ENCODE peak calls at places on chromosomes 16 and 17, in ten cellular contexts. O is gastrocnemius medialis; G is IMR-90; D is neuronal stem cell; B is breast epithelium; M is effector memory CD4-positive, alpha-beta T cell; R is fibroblast of lung; F is CD8-positive, alpha-beta T cell; V is heart left ventricle; J is CD8-positive, alpha-beta memory T cell. E is an unnamed sample. For H3K9me3, the result is how much of the 10 kb centered on the place peaks cover.

GRCh38 chr17:29390856-29391631 is 881 bp downstream of the TAOK1 start:
- DNase-seq in M (no peak), R (peak), F (no peak), D (no peak), V (peak), G (peak), B (no peak), O (no peak), J (no peak), E (peak)

GRCh38 chr17:29347831-29348281 is 42.3 kb upstream of the TAOK1 start:
- DNase-seq in F (no peak), J (no peak), B (no peak), R (peak), D (no peak), V (no peak), G (no peak), O (no peak), M (no peak), E (no peak)

GRCh38 chr17:78013683-78014467 is 55.4 kb downstream of the TNRC6C start:
- DNase-seq in D (peak), B (no peak), O (no peak), F (peak), G (peak), V (peak), R (peak), M (no peak), J (peak), E (peak)

GRCh38 chr17:6231886-6232767 is 161.9 kb downstream of the WSCD1 start:
- DNase-seq in O (no peak), G (no peak), B (no peak), R (peak), D (no peak), V (no peak), J (no peak), M (no peak), F (no peak), E (no peak)

GRCh38 chr17:66952681-66953638 is 11.5 kb upstream of the CACNG4 start:
- DNase-seq in M (no peak), D (no peak), B (no peak), V (no peak), O (no peak), F (no peak), J (no peak), R (no peak), G (no peak), E (no peak)

GRCh38 chr17:83010323-83011200 is 68.8 kb upstream of the METRNL start:
- DNase-seq in M (no peak), J (no peak), F (no peak), B (no peak), D (no peak), G (peak), R (peak), V (no peak), O (no peak), E (no peak)

GRCh38 chr17:10070690-10071089 is 127.7 kb downstream of the GAS7 start:
- DNase-seq in R (no peak), M (no peak), J (no peak), D (no peak), B (no peak), F (no peak), G (no peak), O (no peak), V (no peak), E (no peak)

GRCh38 chr17:82275326-82275725 is 1.8 kb upstream of the CSNK1D start:
- DNase-seq in D (no peak), G (no peak), B (no peak), V (no peak), F (no peak), J (no peak), R (no peak), O (no peak), M (no peak), E (no peak)

GRCh38 chr17:74677558-74678466 is 34.9 kb downstream of the CD300LF start:
- DNase-seq in J (no peak), R (peak), F (no peak), G (peak), V (peak), O (no peak), B (no peak), M (no peak), D (no peak), E (no peak)

GRCh38 chr17:42347198-42347597 is 41.0 kb downstream of the STAT3 start:
- DNase-seq in D (no peak), R (peak), O (no peak), G (peak), J (no peak), V (peak), F (no peak), B (no peak), M (no peak), E (no peak)

GRCh38 chr17:19724501-19725420 is 8.4 kb upstream of the SLC47A2 start:
- DNase-seq in O (peak), R (peak), V (peak), D (no peak), M (no peak), F (no peak), J (no peak), G (no peak), B (peak), E (no peak)

GRCh38 chr16:11977206-11978041 is 890 bp downstream of the SNX29 start:
- DNase-seq in G (peak), M (no peak), R (peak), V (peak), O (no peak), D (no peak), J (no peak), F (no peak), B (no peak), E (no peak)

GRCh38 chr17:76793775-76794174 is 55.9 kb downstream of the MFSD11 start:
- DNase-seq in D (no peak), F (no peak), J (no peak), O (no peak), M (no peak), V (no peak), G (peak), R (peak), B (no peak), E (peak)

GRCh38 chr16:2004795-2005517 is 4.7 kb downstream of the ZNF598 start:
- DNase-seq in V (no peak), B (no peak), G (no peak), D (no peak), O (no peak), R (no peak), M (no peak), F (peak), J (no peak), E (no peak)

GRCh38 chr17:71578446-71578845 is 542.4 kb upstream of the SOX9 start:
- DNase-seq in R (no peak), M (no peak), B (no peak), O (no peak), J (no peak), G (no peak), D (no peak), V (no peak), F (no peak), E (no peak)

GRCh38 chr16:24188751-24189318 is 67.3 kb upstream of the CACNG3 start:
- DNase-seq in G (no peak), M (no peak), J (no peak), R (no peak), D (no peak), B (no peak), F (no peak), V (no peak), O (no peak), E (no peak)

GRCh38 chr17:42408076-42408475 is 15.0 kb downstream of the CAVIN1 start:
- DNase-seq in V (peak), B (no peak), G (no peak), J (no peak), D (no peak), M (no peak), F (no peak), R (no peak), O (no peak), E (no peak)

GRCh38 chr17:82348434-82348833 is 10.6 kb upstream of the TEX19 start:
- DNase-seq in D (no peak), R (no peak), G (no peak), M (no peak), F (no peak), B (no peak), J (no peak), V (no peak), O (no peak), E (no peak)

DNA sequence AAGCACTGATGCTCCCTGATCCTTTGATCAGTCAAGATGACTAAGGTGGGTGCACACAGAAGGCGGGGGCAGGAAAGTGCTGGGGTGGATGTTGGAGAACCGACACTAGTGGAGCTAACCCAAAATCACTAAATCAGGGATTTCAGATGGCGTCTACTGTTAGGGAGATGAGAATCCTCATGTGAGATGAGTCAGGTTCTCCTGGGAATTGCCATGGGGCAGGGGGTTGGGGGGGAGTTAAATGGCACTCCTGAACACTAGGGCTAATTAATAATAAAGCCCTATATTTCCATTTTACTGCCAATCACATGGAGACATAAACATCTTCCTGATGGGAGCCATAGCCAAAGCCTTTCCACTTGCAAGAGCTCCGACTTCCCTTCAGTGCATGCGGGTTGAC is 804.1 kb downstream of the KCNJ18 start:
- DNase-seq in M (no peak), V (no peak), R (no peak), B (no peak), F (no peak), O (no peak), J (no peak), G (no peak), D (no peak), E (no peak)
- H3K9me3 ChIP-seq in M (under half), V (under half), R (under half), B (under half), F (under half), O (under half), J (under half), G (under half), D (under half), E (under half)

GRCh38 chr17:63675607-63676539 is 24.1 kb downstream of the LIMD2 start:
- DNase-seq in R (peak), O (no peak), J (no peak), V (peak), G (peak), D (no peak), M (no peak), F (no peak), B (peak), E (no peak)
- H3K4me3 ChIP-seq in R (no peak), O (no peak), J (no peak), V (peak), G (no peak), D (no peak), M (no peak), F (no peak), B (peak), E (no peak)

GRCh38 chr17:16623282-16623681 is 30.4 kb downstream of the ZNF624 start:
- DNase-seq in F (no peak), V (no peak), D (no peak), J (no peak), R (no peak), G (no peak), M (no peak), O (no peak), B (no peak), E (no peak)
- H3K9me3 ChIP-seq in F (under half), V (half or more), D (half or more), J (under half), R (under half), G (half or more), M (under half), O (under half), B (half or more), E (half or more)

GRCh38 chr17:50469005-50469605 is 425 bp upstream of the CHAD start:
- DNase-seq in O (peak), F (no peak), D (no peak), V (no peak), R (no peak), J (no peak), B (no peak), G (no peak), M (no peak), E (no peak)
- H3K4me3 ChIP-seq in O (peak), F (peak), D (peak), V (peak), R (peak), J (no peak), B (peak), G (no peak), M (peak), E (no peak)

GRCh38 chr16:35214840-35215239 is 1755.4 kb downstream of the TP53TG3F start:
- DNase-seq in R (no peak), B (no peak), O (no peak), J (no peak), F (no peak), M (no peak), G (no peak), D (no peak), V (no peak), E (no peak)
- H3K9me3 ChIP-seq in R (under half), B (under half), O (under half), J (under half), F (under half), M (under half), G (under half), D (under half), V (under half), E (under half)

GRCh38 chr17:75720656-75721462 is at the start of gene ITGB4:
- DNase-seq in F (peak), D (peak), V (peak), G (no peak), J (peak), R (peak), B (peak), O (no peak), M (peak), E (peak)

GRCh38 chr17:75723201-75723930 is 2.1 kb downstream of the ITGB4 start:
- DNase-seq in M (no peak), O (no peak), R (no peak), B (no peak), D (no peak), G (no peak), F (no peak), J (no peak), V (no peak), E (no peak)

GRCh38 chr17:75721463-75722011 is 278 bp downstream of the ITGB4 start:
- DNase-seq in F (no peak), J (no peak), M (no peak), V (no peak), R (peak), G (no peak), O (no peak), D (no peak), B (no peak), E (no peak)

GRCh38 chr17:75722542-75723095 is 1.4 kb downstream of the ITGB4 start:
- DNase-seq in D (no peak), J (no peak), F (no peak), M (no peak), B (no peak), V (no peak), O (no peak), G (no peak), R (no peak), E (no peak)

DNA sequence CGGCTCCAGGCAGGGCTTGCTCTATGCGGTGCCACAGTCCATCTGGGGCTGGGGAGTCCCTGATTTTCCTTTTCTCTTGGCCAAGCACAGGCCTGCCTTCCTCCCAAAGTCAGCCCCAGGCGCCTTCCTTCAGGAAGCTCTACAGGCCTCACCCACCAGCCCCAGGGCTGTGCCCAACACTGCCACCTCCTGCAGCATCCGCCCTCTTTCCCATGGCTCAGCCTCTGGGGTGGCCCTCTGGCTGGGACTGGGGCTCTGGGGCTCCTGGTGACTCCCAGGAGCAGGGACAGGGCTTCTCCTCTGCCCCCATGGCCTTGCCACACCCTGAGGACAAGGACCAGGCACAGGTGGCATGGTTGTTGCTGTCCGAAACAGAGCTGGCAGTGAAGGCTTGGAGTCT is 817 bp downstream of the ITGB4 start:
- DNase-seq in V (no peak), F (no peak), M (no peak), G (no peak), R (no peak), D (no peak), J (no peak), O (no peak), B (no peak), E (no peak)
- H3K4me3 ChIP-seq in V (peak), F (no peak), M (no peak), G (no peak), R (no peak), D (no peak), J (no peak), O (peak), B (peak), E (no peak)

GRCh38 chr17:1470071-1470773 is 14.2 kb upstream of the CRK start:
- DNase-seq in B (no peak), O (no peak), J (no peak), R (no peak), D (no peak), F (peak), G (no peak), M (no peak), V (no peak), E (no peak)
- H3K9me3 ChIP-seq in B (under half), O (under half), J (under half), R (under half), D (under half), F (under half), G (under half), M (under half), V (under half), E (under half)

DNA sequence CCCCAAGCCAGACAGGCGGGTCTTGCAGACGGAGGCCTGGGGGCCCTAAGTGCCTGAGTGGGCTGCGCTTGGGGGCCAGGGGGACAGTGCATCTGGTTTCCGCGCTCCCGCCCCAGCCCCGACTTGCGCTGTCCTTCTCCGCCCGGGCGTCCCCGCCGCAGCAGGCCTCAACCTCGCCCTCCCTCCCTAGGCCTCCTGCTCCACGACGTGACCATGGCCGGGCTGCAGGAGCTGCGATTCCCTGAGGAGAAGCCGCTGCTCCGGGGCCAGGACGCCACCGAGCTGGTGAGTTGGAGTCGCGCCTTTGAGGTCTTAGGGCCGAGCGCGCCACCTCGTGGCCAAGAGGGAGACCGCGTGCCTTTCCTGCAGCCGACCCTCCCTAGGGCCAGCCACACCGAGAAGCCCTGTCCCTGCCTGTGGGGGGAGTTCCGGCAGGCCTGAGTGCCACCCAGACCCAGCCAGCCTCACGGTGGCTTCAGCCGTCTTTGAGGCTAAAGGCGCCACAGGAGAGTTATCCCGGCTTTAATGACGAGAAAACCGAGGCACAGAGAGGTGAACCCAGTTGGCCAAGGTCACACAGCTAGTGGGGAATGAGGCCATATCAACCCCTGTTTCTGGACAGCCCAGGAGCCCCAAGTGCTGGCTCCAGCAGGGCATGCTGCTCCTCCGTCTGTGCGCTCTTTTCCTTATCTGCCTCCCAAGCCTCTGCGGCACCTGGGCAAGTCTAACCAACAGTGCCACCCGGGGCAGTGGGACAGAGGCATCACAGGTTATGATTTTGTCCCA is 12.2 kb upstream of the NDRG4 start:
- DNase-seq in M (peak), F (peak), D (peak), R (peak), V (peak), J (peak), O (peak), B (peak), G (peak), E (peak)
- H3K4me3 ChIP-seq in M (peak), F (no peak), D (no peak), R (no peak), V (peak), J (no peak), O (peak), B (no peak), G (no peak), E (no peak)

GRCh38 chr16:83102336-83102735 is 475.6 kb downstream of the CDH13 start:
- DNase-seq in O (peak), M (no peak), F (no peak), B (no peak), R (no peak), D (no peak), J (no peak), V (no peak), G (no peak), E (no peak)
- H3K9me3 ChIP-seq in O (under half), M (under half), F (under half), B (under half), R (under half), D (under half), J (under half), V (under half), G (under half), E (under half)